ENCODE peak calls at places on chromosome 22, in six cellular contexts. P is progenitor cell of endocrine pancreas, I is cardiac muscle cell, E is A549, A is kidney, W is esophagus squamous epithelium. J is an unnamed sample.

GRCh38 chr22:20549232-20549841 is 41.9 kb downstream of the MED15 start:
- DNase-seq in P (no peak), I (peak; percentile 59), E (no peak), A (no peak), W (no peak), J (peak; percentile 71)

GRCh38 chr22:32820131-32820882 is 18.8 kb downstream of the TIMP3 start:
- DNase-seq in P (no peak), I (no peak), E (no peak), A (no peak), W (no peak), J (no peak)

GRCh38 chr22:17896552-17896951 is 122.3 kb upstream of the BID start:
- DNase-seq in P (peak; percentile 25), I (peak; percentile 27), E (peak; percentile 44), A (no peak), W (no peak), J (no peak)

GRCh38 chr22:37094239-37094638 is 15.3 kb downstream of the TMPRSS6 start:
- DNase-seq in P (no peak), I (no peak), E (no peak), A (no peak), W (no peak), J (no peak)

GRCh38 chr22:50701076-50701419 is 28.4 kb downstream of the SHANK3 start:
- DNase-seq in P (no peak), I (no peak), E (no peak), A (peak; percentile 63), W (no peak), J (no peak)

GRCh38 chr22:34502821-34503220 is 563.1 kb upstream of the ISX start:
- DNase-seq in P (no peak), I (no peak), E (no peak), A (no peak), W (no peak), J (no peak)

GRCh38 chr22:35150163-35151107 is 84.5 kb downstream of the ISX start:
- DNase-seq in P (peak; percentile 80), I (peak; percentile 55), E (peak; percentile 37), A (no peak), W (no peak), J (peak; percentile 79)

GRCh38 chr22:33325232-33326004 is 267.2 kb upstream of the SYN3 start:
- DNase-seq in P (no peak), I (no peak), E (no peak), A (no peak), W (no peak), J (no peak)

GRCh38 chr22:49587421-49587820 is 240.3 kb downstream of the BRD1 start:
- DNase-seq in P (no peak), I (no peak), E (no peak), A (peak; percentile 56), W (no peak), J (no peak)

GRCh38 chr22:30305519-30305905 is 16.2 kb upstream of the CASTOR1 start:
- DNase-seq in P (no peak), I (peak; percentile 62), E (no peak), A (peak; percentile 88), W (no peak), J (peak; percentile 72)

GRCh38 chr22:27970596-27971220 is 51.7 kb upstream of the PITPNB start:
- DNase-seq in P (no peak), I (no peak), E (no peak), A (no peak), W (no peak), J (no peak)

GRCh38 chr22:32307055-32307454 is 50.6 kb upstream of the RFPL3 start:
- DNase-seq in P (no peak), I (no peak), E (no peak), A (no peak), W (no peak), J (no peak)

GRCh38 chr22:33057363-33057995 is 702 bp downstream of the SYN3 start:
- DNase-seq in P (no peak), I (no peak), E (no peak), A (no peak), W (no peak), J (no peak)

GRCh38 chr22:37806409-37807338 is 1.1 kb upstream of the GCAT start:
- DNase-seq in P (no peak), I (peak; percentile 46), E (peak; percentile 32), A (no peak), W (no peak), J (peak; percentile 64)

GRCh38 chr22:44196731-44197131 is 16.0 kb downstream of the PARVG start:
- DNase-seq in P (no peak), I (no peak), E (no peak), A (no peak), W (no peak), J (no peak)

GRCh38 chr22:20859615-20860014 is 808 bp downstream of the SNAP29 start:
- DNase-seq in P (no peak), I (no peak), E (no peak), A (peak; percentile 12), W (no peak), J (no peak)

GRCh38 chr22:24758164-24758799 is 16.2 kb downstream of the PIWIL3 start:
- DNase-seq in P (peak; percentile 49), I (peak; percentile 77), E (peak; percentile 40), A (no peak), W (no peak), J (peak; percentile 78)

GRCh38 chr22:39427751-39428596 is 28.4 kb downstream of the TAB1 start:
- DNase-seq in P (no peak), I (no peak), E (no peak), A (peak; percentile 29), W (no peak), J (no peak)

GRCh38 chr22:40202225-40202944 is 24.7 kb downstream of the TNRC6B start:
- DNase-seq in P (no peak), I (no peak), E (no peak), A (no peak), W (no peak), J (no peak)

GRCh38 chr22:20748820-20749428 is 25.0 kb upstream of the SERPIND1 start:
- DNase-seq in P (no peak), I (peak; percentile 13), E (no peak), A (no peak), W (no peak), J (no peak)

GRCh38 chr22:25206998-25207397 is 7.3 kb downstream of the CRYBB3 start:
- DNase-seq in P (no peak), I (no peak), E (no peak), A (no peak), W (no peak), J (no peak)

GRCh38 chr22:18973264-18974031 is 37.4 kb upstream of the PRODH start:
- DNase-seq in P (no peak), I (no peak), E (no peak), A (peak; percentile 56), W (no peak), J (no peak)

GRCh38 chr22:21632237-21632895 is at the start of gene CCDC116:
- DNase-seq in P (no peak), I (no peak), E (peak; percentile 31), A (peak; percentile 79), W (no peak), J (peak; percentile 78)

GRCh38 chr22:20438066-20438677 is 547 bp upstream of the SCARF2 start:
- DNase-seq in P (no peak), I (peak; percentile 60), E (no peak), A (peak; percentile 88), W (no peak), J (no peak)

GRCh38 chr22:18156878-18157713 is 7.1 kb downstream of the USP18 start:
- DNase-seq in P (peak; percentile 51), I (peak; percentile 86), E (peak; percentile 65), A (no peak), W (no peak), J (peak; percentile 76)

GRCh38 chr22:49756201-49756600 is 71.5 kb downstream of the BRD1 start:
- DNase-seq in P (no peak), I (no peak), E (no peak), A (peak; percentile 53), W (no peak), J (no peak)

GRCh38 chr22:39469681-39470461 is 13.1 kb downstream of the MGAT3 start:
- DNase-seq in P (no peak), I (no peak), E (no peak), A (no peak), W (no peak), J (no peak)

GRCh38 chr22:24037851-24038765 is 27.0 kb downstream of the CABIN1 start:
- DNase-seq in P (no peak), I (no peak), E (no peak), A (no peak), W (no peak), J (peak; percentile 14)

DNA sequence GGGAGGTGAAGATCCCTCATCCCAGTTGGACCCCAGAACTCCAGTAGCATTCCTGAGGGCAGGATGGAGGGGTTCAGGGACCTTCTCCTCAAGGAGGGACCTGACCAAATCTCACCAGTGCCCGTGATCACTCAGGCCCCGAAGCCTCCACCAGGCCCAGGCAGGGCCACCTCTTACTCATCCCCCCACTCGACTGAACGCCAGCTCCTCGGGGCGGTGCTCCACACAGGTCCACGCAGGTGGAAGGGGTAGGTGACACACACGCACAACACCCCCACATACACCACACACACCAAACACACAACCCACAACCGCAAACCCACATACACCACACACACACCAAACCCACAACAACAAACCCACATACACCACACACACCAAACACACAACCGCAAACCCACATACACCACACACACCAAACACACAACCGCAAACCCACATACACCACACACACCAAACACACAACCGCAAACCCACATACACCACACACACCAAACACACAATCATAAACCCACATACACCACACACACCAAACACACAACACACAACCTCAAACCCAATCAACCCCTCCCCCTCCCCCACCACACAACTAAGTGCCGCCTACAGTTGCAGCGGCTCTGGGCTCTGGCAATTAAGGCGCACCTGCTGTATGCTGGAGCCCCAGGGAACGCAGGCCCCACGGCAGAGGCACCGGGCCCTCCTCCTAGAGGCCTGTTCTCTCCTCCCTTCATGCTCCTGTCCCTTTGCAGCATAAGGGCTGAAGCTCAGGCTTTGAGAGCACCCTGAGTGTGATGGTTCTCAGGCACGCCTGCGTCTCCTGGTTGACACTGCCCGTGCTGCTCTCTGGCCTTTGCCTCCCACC is 1318.1 kb downstream of the TBC1D22A start:
- DNase-seq in P (no peak), I (no peak), E (no peak), A (no peak), W (no peak), J (no peak)
- TF ChIP-seq CTCF in P (no peak), I (no peak), E (no peak), A (no peak), W (no peak), J (no peak)

GRCh38 chr22:45206233-45206632 is 34.5 kb downstream of the KIAA0930 start:
- DNase-seq in P (no peak), I (no peak), E (no peak), A (no peak), W (no peak), J (no peak)
- TF ChIP-seq CTCF in P (no peak), I (no peak), E (no peak), A (no peak), W (no peak), J (no peak)

GRCh38 chr22:29030016-29030617 is 31.5 kb downstream of the C22orf31 start:
- DNase-seq in P (no peak), I (peak; percentile 36), E (no peak), A (no peak), W (no peak), J (peak; percentile 55)
- TF ChIP-seq CTCF in P (no peak), I (no peak), E (no peak), A (peak; percentile 12), W (no peak), J (no peak)

GRCh38 chr22:26585104-26585790 is 4.7 kb downstream of the TPST2 start:
- DNase-seq in P (no peak), I (peak; percentile 82), E (peak; percentile 22), A (no peak), W (no peak), J (peak; percentile 52)
- TF ChIP-seq CTCF in P (no peak), I (peak; percentile 20), E (no peak), A (no peak), W (no peak), J (no peak)

J was measured in activated CD8-positive, alpha-beta T cell treated with anti-CD3 and anti-CD28 coated beads for 36 hours.